ENCODE peak calls at places on chromosome 17, in four cellular contexts. G is RWPE1, B is HFFc6, R is GM20000. Z is an unnamed sample.

GRCh38 chr17:50423553-50424159 is 2.4 kb upstream of the ACSF2 start:
- DNase-seq in G (peak; percentile 91), B (peak; percentile 96), R (no peak), Z (no peak)

GRCh38 chr17:42779304-42779941 is 987 bp upstream of the WNK4 start:
- DNase-seq in G (no peak), B (no peak), R (no peak), Z (no peak)

GRCh38 chr17:42363767-42364585 is 24.3 kb downstream of the STAT3 start:
- DNase-seq in G (no peak), B (peak; percentile 36), R (no peak), Z (no peak)

GRCh38 chr17:31226373-31226772 is 70.7 kb downstream of the OMG start:
- DNase-seq in G (no peak), B (no peak), R (no peak), Z (no peak)

GRCh38 chr17:46818929-46819859 is 702 bp upstream of the WNT3 start:
- DNase-seq in G (no peak), B (no peak), R (peak; percentile 72), Z (no peak)

GRCh38 chr17:14268264-14268663 is 31.6 kb upstream of the CDRT15 start:
- DNase-seq in G (no peak), B (no peak), R (no peak), Z (no peak)

GRCh38 chr17:3818786-3819185 is 17.8 kb upstream of the ITGAE start:
- DNase-seq in G (no peak), B (no peak), R (no peak), Z (no peak)

GRCh38 chr17:60792250-60792898 is 114.7 kb downstream of the BCAS3 start:
- DNase-seq in G (no peak), B (no peak), R (no peak), Z (no peak)

GRCh38 chr17:73882590-73882989 is 238.3 kb upstream of the SDK2 start:
- DNase-seq in G (no peak), B (no peak), R (no peak), Z (no peak)

GRCh38 chr17:35645923-35646322 is 58.8 kb downstream of the AP2B1 start:
- DNase-seq in G (no peak), B (peak; percentile 3), R (no peak), Z (no peak)

GRCh38 chr17:69213059-69213813 is 15.4 kb downstream of the ABCA10 start:
- DNase-seq in G (no peak), B (no peak), R (no peak), Z (no peak)

GRCh38 chr17:19753661-19754463 is 5.8 kb upstream of the ALDH3A1 start:
- DNase-seq in G (peak; percentile 52), B (no peak), R (no peak), Z (no peak)

GRCh38 chr17:35889818-35890773 is 9.9 kb upstream of the CCL5 start:
- DNase-seq in G (no peak), B (peak; percentile 23), R (no peak), Z (peak; percentile 14)

GRCh38 chr17:67995568-67996191 is 589 bp downstream of the C17orf58 start:
- DNase-seq in G (peak; percentile 11), B (no peak), R (peak; percentile 52), Z (no peak)

GRCh38 chr17:27782791-27783206 is 17.5 kb downstream of the NOS2 start:
- DNase-seq in G (no peak), B (no peak), R (no peak), Z (no peak)

GRCh38 chr17:5097101-5097834 is 14.4 kb downstream of the ZNF232 start:
- DNase-seq in G (no peak), B (no peak), R (no peak), Z (no peak)

GRCh38 chr17:48678141-48678971 is 44.0 kb downstream of the PRAC1 start:
- DNase-seq in G (peak; percentile 66), B (peak; percentile 30), R (peak; percentile 86), Z (no peak)

GRCh38 chr17:63042443-63042842 is 76.4 kb downstream of the TANC2 start:
- DNase-seq in G (no peak), B (no peak), R (no peak), Z (no peak)

GRCh38 chr17:17749025-17749772 is 67.9 kb downstream of the RAI1 start:
- DNase-seq in G (no peak), B (no peak), R (peak; percentile 55), Z (no peak)

GRCh38 chr17:46151762-46152161 is 41.5 kb downstream of the KANSL1 start:
- DNase-seq in G (no peak), B (no peak), R (no peak), Z (no peak)

GRCh38 chr17:14922421-14922820 is 342.7 kb downstream of the PMP22 start:
- DNase-seq in G (no peak), B (peak; percentile 7), R (no peak), Z (no peak)

GRCh38 chr17:29051731-29052130 is 8.8 kb downstream of the PIPOX start:
- DNase-seq in G (no peak), B (no peak), R (no peak), Z (no peak)

GRCh38 chr17:37142294-37142944 is 193.7 kb downstream of the AATF start:
- DNase-seq in G (no peak), B (no peak), R (no peak), Z (no peak)

GRCh38 chr17:64388961-64389565 is 1.6 kb downstream of the PECAM1 start:
- DNase-seq in G (no peak), B (no peak), R (no peak), Z (no peak)

GRCh38 chr17:49687878-49688491 is 10.1 kb upstream of the SPOP start:
- DNase-seq in G (no peak), B (peak; percentile 12), R (no peak), Z (no peak)

GRCh38 chr17:70119961-70120360 is 44.9 kb downstream of the KCNJ16 start:
- DNase-seq in G (no peak), B (no peak), R (no peak), Z (no peak)

GRCh38 chr17:50364715-50365114 is 8.3 kb downstream of the MRPL27 start:
- DNase-seq in G (no peak), B (peak; percentile 70), R (no peak), Z (no peak)

GRCh38 chr17:9195961-9196668 is 174.8 kb downstream of the NTN1 start:
- DNase-seq in G (no peak), B (no peak), R (no peak), Z (no peak)

GRCh38 chr17:50255766-50256480 is 18.3 kb upstream of the TMEM92 start:
- DNase-seq in G (no peak), B (no peak), R (peak; percentile 6), Z (no peak)

GRCh38 chr17:48240122-48240521 is 132.6 kb downstream of the SNX11 start:
- DNase-seq in G (no peak), B (no peak), R (no peak), Z (no peak)

GRCh38 chr17:51423421-51424160 is 163.2 kb downstream of the UTP18 start:
- DNase-seq in G (peak; percentile 9), B (no peak), R (no peak), Z (no peak)

GRCh38 chr17:48051706-48052486 is 3.7 kb downstream of the NFE2L1 start:
- DNase-seq in G (peak; percentile 67), B (peak; percentile 72), R (no peak), Z (peak; percentile 84)

GRCh38 chr17:1009411-1010085 is 12.6 kb downstream of the TIMM22 start:
- DNase-seq in G (no peak), B (no peak), R (no peak), Z (no peak)

GRCh38 chr17:64024781-64025731 is 4.6 kb upstream of the ICAM2 start:
- DNase-seq in G (no peak), B (peak; percentile 33), R (no peak), Z (no peak)

DNA sequence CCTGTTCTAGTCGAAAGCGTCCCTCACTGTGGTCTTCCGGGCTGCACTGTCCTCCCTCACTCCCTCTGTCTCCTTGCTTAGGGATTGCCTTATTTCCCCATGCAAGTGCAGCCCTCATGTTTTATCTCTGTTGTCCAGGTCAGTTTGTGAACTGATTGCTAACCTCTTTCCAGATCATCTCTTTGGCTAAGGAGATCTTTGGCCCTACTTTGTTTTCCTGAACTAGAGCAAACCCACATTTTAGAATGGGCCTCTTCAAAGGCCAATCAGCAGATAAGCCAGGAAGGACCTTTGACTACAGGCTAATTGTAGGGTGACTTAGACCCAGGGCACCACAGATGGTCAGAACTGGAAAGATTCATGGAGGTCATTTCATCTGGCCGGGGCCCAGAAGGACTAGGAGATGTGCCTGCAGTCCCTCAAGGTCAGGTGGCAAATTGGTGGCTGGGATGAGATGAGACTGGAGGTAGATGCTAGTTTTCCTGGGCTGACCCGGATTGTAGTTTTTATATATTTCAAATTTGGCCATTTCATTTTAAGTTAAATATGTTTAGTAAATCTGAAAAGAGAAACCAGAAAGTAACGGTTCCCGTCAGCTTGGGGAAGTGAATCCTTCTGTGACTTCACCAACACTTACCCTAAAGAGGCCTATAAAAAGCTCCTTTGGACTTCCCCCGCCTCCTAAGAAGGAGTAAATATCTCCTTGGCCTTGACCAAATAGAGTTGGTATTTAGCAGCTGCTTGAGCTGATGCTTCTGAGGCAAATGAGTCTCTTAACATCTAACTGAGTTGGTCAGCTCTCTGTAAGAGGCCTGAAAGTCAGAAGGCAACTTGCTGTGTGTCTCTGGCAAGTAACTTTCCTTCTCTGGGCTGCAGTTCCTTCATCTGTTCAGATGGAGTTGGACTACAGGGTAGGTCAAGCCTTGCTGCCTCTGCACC is 6.3 kb upstream of the SLC25A19 start:
- DNase-seq in G (no peak), B (no peak), R (peak; percentile 65), Z (no peak)
- TF ChIP-seq CTCF in G (no peak), B (no peak), R (no peak), Z (no peak)

GRCh38 chr17:79955961-79956735 is 79.5 kb downstream of the TBC1D16 start:
- DNase-seq in G (no peak), B (no peak), R (no peak), Z (no peak)
- TF ChIP-seq CTCF in G (no peak), B (no peak), R (no peak), Z (no peak)

DNA sequence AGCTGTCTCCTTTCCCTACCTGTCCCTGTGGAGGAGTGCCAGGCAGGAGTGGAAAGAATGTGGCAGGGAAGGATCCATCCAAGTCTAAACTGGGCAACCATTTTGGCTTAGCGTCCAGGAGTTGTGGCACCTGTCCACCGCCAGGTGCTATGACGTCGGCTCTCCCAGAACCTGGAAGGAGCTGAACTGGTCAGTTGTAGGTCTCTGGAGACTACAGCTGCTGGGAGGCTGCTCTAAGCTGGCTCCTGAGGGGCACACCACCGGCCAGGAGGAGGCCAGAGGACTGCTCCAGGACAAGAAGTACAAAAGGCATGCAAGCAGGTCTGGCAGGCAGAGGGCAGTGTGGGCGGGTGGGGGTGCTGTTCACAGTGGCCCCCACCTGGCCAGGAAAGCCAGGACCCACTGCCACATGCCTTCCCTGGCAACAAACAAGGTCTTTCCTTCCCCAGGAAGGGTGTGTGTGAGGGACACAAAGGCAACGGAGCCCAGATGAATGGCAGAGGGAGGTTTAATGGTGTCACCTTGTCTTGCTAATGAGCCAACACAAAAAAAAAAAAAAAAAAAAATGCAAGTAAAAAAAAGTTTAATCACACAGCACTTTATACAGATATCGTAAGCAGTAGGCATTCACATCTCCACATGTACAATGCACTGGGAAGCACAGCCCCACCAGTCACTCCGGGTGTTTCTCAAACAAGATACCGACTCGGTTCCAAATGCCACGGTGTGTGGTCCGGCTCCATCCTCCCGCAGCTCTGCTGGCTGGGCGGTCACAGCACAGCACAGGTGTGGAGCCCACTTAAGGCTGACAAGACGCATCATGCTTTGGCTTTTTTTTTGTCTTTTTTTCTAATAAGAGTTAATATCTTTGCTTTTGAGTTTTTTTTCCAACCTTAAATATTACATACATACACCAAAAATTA is 4.8 kb downstream of the SPHK1 start:
- DNase-seq in G (no peak), B (no peak), R (no peak), Z (no peak)
- TF ChIP-seq CTCF in G (no peak), B (peak; percentile 53), R (no peak), Z (no peak)

DNA sequence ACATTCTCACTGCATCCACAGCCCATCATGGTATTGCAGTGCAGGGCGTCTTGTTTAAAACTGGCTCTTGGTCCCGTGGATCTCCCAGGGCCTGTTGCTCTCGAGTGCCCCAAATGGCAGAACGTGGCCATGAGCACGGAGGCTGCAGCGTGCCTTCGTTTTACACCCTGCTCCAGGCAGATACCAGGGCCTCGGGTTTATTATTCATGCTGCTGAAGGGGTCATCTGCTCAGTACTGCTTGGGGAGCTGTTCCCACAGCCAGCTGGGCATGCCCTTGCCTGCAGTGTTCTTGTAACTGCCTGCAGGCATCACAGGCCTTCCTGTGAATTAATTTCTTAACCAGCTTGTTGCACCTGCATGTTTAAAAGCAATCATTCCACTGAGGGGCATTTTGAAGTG is 129.7 kb upstream of the CHMP6 start:
- DNase-seq in G (peak; percentile 91), B (no peak), R (no peak), Z (no peak)
- TF ChIP-seq CTCF in G (peak; percentile 98), B (peak; percentile 50), R (no peak), Z (peak; percentile 51)